ENCODE peak calls at places on chromosomes 4 and X, in nine cellular contexts. L, T, N, C, B, S, D, X and W are unnamed samples.

GRCh38 chrX:53065066-53065465 is 16.5 kb downstream of the GPR173 start:
- DNase-seq in L (no peak), T (no peak), N (no peak), C (no peak), B (no peak), S (no peak), D (no peak), X (no peak), W (no peak)

GRCh38 chrX:38831949-38832348 is 30.7 kb downstream of the MID1IP1 start:
- DNase-seq in L (no peak), T (no peak), N (no peak), C (no peak), B (no peak), S (no peak), D (no peak), X (no peak), W (no peak)

GRCh38 chrX:94178145-94178790 is 504.3 kb downstream of the FAM133A start:
- DNase-seq in L (no peak), T (no peak), N (no peak), C (no peak), B (no peak), S (no peak), D (no peak), X (no peak), W (no peak)

GRCh38 chr4:165379662-165380061 is 854 bp downstream of the CPE start:
- DNase-seq in L (no peak), T (no peak), N (peak), C (no peak), B (no peak), S (no peak), D (peak), X (peak), W (no peak)

GRCh38 chr4:15024386-15024785 is 22.1 kb downstream of the CPEB2 start:
- DNase-seq in L (no peak), T (no peak), N (peak), C (no peak), B (no peak), S (no peak), D (no peak), X (no peak), W (no peak)

GRCh38 chr4:187908079-187908501 is 87.5 kb upstream of the ZFP42 start:
- DNase-seq in L (no peak), T (no peak), N (peak), C (no peak), B (no peak), S (no peak), D (no peak), X (no peak), W (no peak)

GRCh38 chr4:112517067-112517588 is 1.1 kb upstream of the NEUROG2 start:
- DNase-seq in L (no peak), T (no peak), N (no peak), C (no peak), B (no peak), S (no peak), D (no peak), X (peak), W (peak)

GRCh38 chr4:30380404-30380998 is 339.7 kb upstream of the PCDH7 start:
- DNase-seq in L (peak), T (no peak), N (peak), C (no peak), B (peak), S (no peak), D (peak), X (peak), W (peak)

GRCh38 chrX:25017667-25018247 is 2.0 kb upstream of the ARX start:
- DNase-seq in L (no peak), T (no peak), N (no peak), C (peak), B (no peak), S (no peak), D (no peak), X (no peak), W (no peak)

GRCh38 chr4:177441061-177441802 is 1.0 kb downstream of the AGA start:
- DNase-seq in L (no peak), T (peak), N (peak), C (no peak), B (no peak), S (no peak), D (peak), X (no peak), W (peak)

GRCh38 chr4:158042591-158043030 is 130.2 kb downstream of the GASK1B start:
- DNase-seq in L (no peak), T (no peak), N (peak), C (no peak), B (no peak), S (no peak), D (no peak), X (no peak), W (no peak)

GRCh38 chr4:146049802-146050201 is 111.2 kb upstream of the ZNF827 start:
- DNase-seq in L (no peak), T (no peak), N (no peak), C (no peak), B (no peak), S (no peak), D (no peak), X (no peak), W (no peak)

GRCh38 chr4:150069361-150069760 is 8.9 kb upstream of the DCLK2 start:
- DNase-seq in L (no peak), T (no peak), N (no peak), C (no peak), B (no peak), S (no peak), D (no peak), X (no peak), W (no peak)

GRCh38 chrX:50978920-50979660 is 68.6 kb downstream of the BMP15 start:
- DNase-seq in L (no peak), T (no peak), N (no peak), C (no peak), B (no peak), S (no peak), D (no peak), X (peak), W (no peak)

GRCh38 chr4:31518796-31519250 is 798.7 kb downstream of the PCDH7 start:
- DNase-seq in L (no peak), T (no peak), N (no peak), C (no peak), B (no peak), S (no peak), D (no peak), X (no peak), W (no peak)

GRCh38 chrX:46953597-46953996 is 41.4 kb downstream of the JADE3 start:
- DNase-seq in L (no peak), T (no peak), N (peak), C (no peak), B (no peak), S (no peak), D (peak), X (peak), W (no peak)

GRCh38 chr4:62324215-62324614 is 1124.1 kb downstream of the ADGRL3 start:
- DNase-seq in L (no peak), T (no peak), N (no peak), C (no peak), B (no peak), S (no peak), D (no peak), X (no peak), W (no peak)

GRCh38 chr4:128385199-128385598 is 97.6 kb upstream of the PGRMC2 start:
- DNase-seq in L (no peak), T (no peak), N (no peak), C (no peak), B (no peak), S (no peak), D (no peak), X (no peak), W (no peak)

GRCh38 chr4:105843941-105844340 is 51.3 kb upstream of the NPNT start:
- DNase-seq in L (no peak), T (no peak), N (no peak), C (no peak), B (no peak), S (no peak), D (no peak), X (no peak), W (no peak)